ENCODE peak calls at places on chromosomes 16 and 17, in six cellular contexts. P is HCT116, S is HepG2, Q is GM23338, Z is H1, Y is endothelial cell of umbilical vein. U is an unnamed sample.

GRCh38 chr16:1772362-1772907 is at the start of gene EME2:
- DNase-seq in P (no peak), S (peak), Q (no peak), Z (no peak), Y (no peak), U (no peak)

GRCh38 chr17:69898606-69899005 is 176.4 kb upstream of the KCNJ16 start:
- DNase-seq in P (no peak), S (no peak), Q (no peak), Z (no peak), Y (no peak), U (no peak)

GRCh38 chr17:32819035-32819434 is 57.9 kb downstream of the MYO1D start:
- DNase-seq in P (no peak), S (no peak), Q (no peak), Z (no peak), Y (peak), U (no peak)

GRCh38 chr16:10728035-10728462 is 15.6 kb upstream of the NUBP1 start:
- DNase-seq in P (no peak), S (peak), Q (no peak), Z (no peak), Y (no peak), U (no peak)

GRCh38 chr16:2836646-2837508 is 6.8 kb downstream of the ZG16B start:
- DNase-seq in P (no peak), S (no peak), Q (no peak), Z (no peak), Y (no peak), U (no peak)

GRCh38 chr16:20676268-20676828 is 21.1 kb downstream of the ACSM1 start:
- DNase-seq in P (no peak), S (no peak), Q (no peak), Z (no peak), Y (peak), U (no peak)

GRCh38 chr16:48082516-48082915 is 73.3 kb downstream of the ABCC12 start:
- DNase-seq in P (no peak), S (no peak), Q (no peak), Z (no peak), Y (no peak), U (no peak)

GRCh38 chr16:68685685-68686478 is 40.8 kb downstream of the CDH3 start:
- DNase-seq in P (no peak), S (no peak), Q (no peak), Z (no peak), Y (no peak), U (no peak)

GRCh38 chr17:83042522-83043158 is 36.8 kb upstream of the METRNL start:
- DNase-seq in P (no peak), S (no peak), Q (no peak), Z (no peak), Y (no peak), U (no peak)

GRCh38 chr16:4501071-4501478 is 24.9 kb downstream of the HMOX2 start:
- DNase-seq in P (no peak), S (peak), Q (no peak), Z (no peak), Y (peak), U (no peak)

GRCh38 chr17:32298721-32299578 is 33.3 kb downstream of the RHBDL3 start:
- DNase-seq in P (no peak), S (no peak), Q (no peak), Z (no peak), Y (no peak), U (peak)

GRCh38 chr16:278863-279366 is 1.5 kb upstream of the ARHGDIG start:
- DNase-seq in P (no peak), S (peak), Q (peak), Z (no peak), Y (peak), U (peak)

GRCh38 chr16:19781196-19781595 is 63.1 kb downstream of the IQCK start:
- DNase-seq in P (no peak), S (no peak), Q (no peak), Z (peak), Y (no peak), U (no peak)

GRCh38 chr17:66829386-66829864 is 5.5 kb upstream of the CACNG5 start:
- DNase-seq in P (no peak), S (peak), Q (peak), Z (peak), Y (peak), U (no peak)

DNA sequence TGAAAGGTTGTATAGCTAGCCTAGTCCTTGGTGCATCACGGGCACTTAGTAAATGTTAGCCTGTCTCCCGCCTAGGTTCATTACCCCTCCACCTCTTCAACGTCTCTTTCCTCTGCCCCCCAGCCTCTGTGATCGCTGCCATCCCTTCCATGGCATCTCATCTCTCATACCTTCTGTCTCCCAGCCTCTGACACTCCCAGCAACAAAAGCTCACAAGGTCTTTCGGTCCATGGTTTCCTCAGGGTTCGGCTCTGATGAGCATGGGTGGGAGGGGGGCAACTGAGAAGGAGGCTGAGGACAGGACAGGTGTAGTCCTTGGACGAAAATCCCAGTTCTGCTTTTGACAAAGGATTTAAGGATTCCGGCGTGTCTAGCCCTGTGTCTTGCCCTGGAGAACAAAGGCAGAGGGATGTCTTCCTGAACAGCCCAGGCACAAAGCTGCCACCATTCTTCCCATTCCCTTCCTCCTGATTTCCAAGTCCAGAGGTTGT is 16.7 kb downstream of the CCR7 start:
- DNase-seq in P (no peak), S (no peak), Q (no peak), Z (no peak), Y (no peak), U (no peak)
- TF ChIP-seq EZH2 in P (no peak), S (no peak), Q (no peak), Z (no peak), Y (no peak), U (no peak)

DNA sequence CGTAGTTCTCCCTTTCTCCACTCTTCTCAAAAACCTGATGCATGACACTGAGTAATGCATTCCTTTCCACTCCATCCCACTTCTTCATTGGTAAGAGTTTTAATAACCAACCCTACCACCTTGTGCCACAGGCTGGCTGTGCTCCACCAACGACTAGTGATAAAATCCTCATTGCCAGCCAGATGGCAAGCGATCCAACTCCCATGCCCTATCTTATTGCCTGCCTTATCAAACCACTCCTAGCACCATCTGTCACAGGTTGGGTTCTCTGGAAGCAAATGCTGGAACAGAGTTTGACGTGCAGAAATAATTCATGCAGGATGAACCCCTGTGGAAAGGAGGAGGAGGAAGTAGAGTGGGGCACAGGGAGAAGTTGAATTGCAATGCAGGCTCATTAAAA is 99.5 kb downstream of the CHD9NB start:
- DNase-seq in P (no peak), S (no peak), Q (no peak), Z (no peak), Y (no peak), U (no peak)
- TF ChIP-seq POLR2AphosphoS5 in P (no peak), S (no peak), Q (no peak), Z (no peak), Y (no peak), U (no peak)

DNA sequence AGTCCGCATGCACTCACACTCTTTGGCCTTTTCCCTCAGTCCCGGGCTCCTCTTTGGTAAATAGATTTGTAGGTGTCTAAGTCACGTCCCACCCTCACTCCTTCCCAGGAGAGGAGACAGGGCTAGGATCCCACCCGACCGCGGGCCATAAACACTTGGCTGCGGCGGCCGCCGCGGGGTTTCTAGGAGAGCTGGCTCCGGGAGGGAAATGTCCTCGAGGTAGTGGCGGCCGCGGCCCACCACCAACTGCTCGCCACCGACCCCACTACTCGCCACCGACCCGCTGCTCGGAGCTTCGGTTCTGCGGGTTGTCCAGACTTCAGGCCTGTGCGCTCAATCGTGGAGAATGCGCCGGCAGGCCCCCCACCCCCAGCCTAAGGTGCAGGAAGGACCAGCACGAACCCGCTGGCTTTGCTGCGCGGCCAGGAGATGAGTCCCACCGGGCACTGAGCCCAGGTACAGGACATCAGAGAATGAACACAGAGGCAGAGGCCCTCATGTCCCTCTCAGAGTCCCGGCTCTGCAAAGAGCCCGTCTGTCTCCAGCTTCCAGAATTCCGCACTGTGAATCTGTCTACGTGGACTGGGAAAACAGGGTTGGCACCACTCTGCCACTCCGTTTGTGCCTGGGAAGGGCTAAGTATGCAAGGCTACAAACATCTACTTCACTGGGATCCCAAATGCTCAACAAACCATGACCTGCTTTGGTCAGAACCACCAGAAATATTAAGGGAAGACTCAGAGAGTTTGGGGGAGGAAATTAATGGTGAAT is 2.5 kb downstream of the PRAC2 start:
- DNase-seq in P (no peak), S (no peak), Q (no peak), Z (no peak), Y (no peak), U (no peak)
- TF ChIP-seq EZH2 in P (no peak), S (no peak), Q (peak), Z (peak), Y (peak), U (no peak)

DNA sequence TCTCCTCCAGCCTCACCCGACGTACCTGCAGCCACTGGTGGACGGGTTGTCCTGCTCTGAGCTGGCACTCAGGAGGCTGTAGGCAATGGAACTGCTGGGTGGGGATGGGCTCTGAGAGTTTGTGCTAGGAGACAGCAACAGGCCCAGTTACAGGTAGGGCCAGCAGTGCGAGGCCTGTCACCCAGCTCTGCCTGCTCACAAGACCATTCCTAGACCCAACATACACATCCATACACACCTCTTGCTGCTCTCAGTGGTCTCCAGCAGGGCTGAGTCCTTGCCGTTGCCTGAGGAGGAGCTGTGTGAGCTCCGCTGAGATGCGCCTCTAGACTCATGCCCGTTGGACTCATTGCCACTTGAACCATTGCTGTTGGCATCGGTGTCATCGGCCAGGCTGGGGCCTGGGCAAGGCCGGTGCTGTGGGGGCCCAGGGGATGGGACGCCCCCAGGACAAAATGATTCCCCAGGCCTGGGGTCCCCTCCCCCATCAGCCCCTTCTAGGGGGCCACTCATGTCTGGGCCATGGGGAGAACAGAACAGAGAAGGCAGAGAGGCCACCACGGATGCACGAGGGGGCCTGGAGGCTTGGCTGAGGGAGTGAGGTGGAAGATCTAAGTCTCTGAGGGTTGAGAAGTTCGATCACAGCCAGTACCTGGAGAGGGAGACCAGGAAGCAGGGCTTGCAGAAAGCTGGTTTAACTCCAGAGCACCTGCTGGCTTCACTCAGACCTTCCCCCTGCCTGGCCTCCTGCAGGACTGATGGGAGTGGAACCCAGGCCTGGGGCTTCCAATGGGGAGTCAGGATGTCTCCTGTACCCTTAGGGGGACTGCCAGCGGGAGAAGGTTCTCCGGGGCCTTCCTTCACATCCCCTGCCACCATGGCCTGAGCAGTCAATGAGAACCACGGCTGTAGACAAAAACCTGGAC is 1.7 kb downstream of the PER1 start:
- DNase-seq in P (no peak), S (no peak), Q (peak), Z (no peak), Y (no peak), U (no peak)
- TF ChIP-seq POLR2AphosphoS5 in P (no peak), S (no peak), Q (no peak), Z (no peak), Y (no peak), U (no peak)

GRCh38 chr17:50559674-50560184 is 786 bp upstream of the CACNA1G start:
- DNase-seq in P (peak), S (no peak), Q (peak), Z (peak), Y (peak), U (peak)
- TF ChIP-seq EZH2 in P (no peak), S (no peak), Q (no peak), Z (no peak), Y (peak), U (no peak)

GRCh38 chr17:39920218-39921210 is 2.1 kb upstream of the GSDMB start:
- DNase-seq in P (no peak), S (no peak), Q (peak), Z (no peak), Y (no peak), U (no peak)
- TF ChIP-seq POLR2AphosphoS5 in P (no peak), S (peak), Q (no peak), Z (no peak), Y (no peak), U (no peak)

DNA sequence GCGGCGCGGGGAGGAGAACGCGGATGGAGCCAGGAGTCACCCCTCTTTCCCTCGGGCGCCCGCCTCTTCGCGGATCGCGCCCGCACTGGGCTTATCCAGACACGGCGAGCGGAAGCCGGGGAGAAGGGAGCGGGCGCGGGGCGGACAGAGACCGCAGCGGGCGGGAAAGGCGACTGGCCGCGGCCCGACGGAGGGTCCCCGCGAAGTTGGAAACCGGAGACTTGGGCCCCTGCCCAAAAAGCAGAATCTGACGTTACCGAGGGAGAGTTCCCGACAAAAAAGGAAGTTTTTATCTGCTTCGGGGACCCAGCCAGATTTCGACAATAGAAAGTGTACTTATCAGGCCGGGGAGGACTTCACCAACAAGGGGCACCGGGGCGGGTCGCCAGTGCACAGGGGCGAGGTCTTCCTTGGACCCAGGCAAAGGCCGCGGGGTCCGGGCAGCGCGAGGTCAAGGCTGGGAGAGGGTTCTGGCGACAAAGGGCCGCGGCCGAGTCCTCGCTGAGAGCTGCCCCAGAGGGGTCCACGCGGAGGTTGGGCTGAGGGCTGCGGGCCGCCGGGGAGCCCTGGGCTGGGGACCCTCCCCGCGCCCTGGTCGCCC is 512 bp downstream of the ST6GALNAC2 start:
- DNase-seq in P (no peak), S (no peak), Q (peak), Z (peak), Y (no peak), U (no peak)
- TF ChIP-seq EZH2 in P (no peak), S (no peak), Q (peak), Z (peak), Y (peak), U (no peak)

DNA sequence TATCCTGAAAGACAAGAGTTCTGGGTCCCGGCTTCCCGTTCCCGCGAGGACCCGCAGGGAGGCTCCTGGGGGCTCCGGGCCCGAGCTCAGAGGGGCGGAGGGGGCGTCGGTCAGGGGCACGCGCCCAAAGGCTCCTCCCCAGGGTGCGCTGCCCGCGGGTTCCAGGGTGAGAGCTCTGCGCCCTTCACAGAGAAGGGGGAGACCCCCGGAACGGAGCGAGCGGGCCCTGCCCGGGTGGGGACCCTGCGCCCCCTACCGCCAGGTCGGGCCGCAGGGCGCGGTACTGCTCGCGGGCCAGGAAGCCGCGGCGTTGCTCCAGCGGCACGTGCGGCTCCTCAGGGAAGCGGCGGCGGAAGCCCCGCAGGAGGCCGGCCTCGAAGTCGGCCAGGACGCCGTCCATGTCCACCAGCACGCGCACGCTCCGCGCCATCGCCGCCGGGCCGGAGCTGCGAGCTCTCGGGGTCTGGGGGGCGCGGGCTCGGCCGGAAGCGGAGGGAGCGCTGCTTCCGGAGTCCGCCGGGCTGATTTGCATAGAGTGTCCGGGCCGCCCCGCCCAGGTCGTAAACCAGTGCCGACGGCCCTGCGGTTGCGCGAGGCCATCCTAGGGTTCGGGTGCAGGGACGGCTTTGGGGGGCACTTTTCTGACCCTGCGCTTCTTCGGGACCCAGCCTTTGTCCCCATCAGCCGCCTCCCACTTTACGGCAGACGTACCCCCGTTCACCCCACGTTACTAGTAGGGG is at the start of gene NT5C:
- DNase-seq in P (no peak), S (peak), Q (peak), Z (peak), Y (peak), U (no peak)
- TF ChIP-seq POLR2AphosphoS5 in P (peak), S (peak), Q (peak), Z (peak), Y (peak), U (peak)

GRCh38 chr17:8080208-8080798 is 7.2 kb downstream of the ALOX12B start:
- DNase-seq in P (no peak), S (no peak), Q (peak), Z (no peak), Y (no peak), U (no peak)
- TF ChIP-seq EZH2 in P (no peak), S (no peak), Q (peak), Z (no peak), Y (peak), U (no peak)

U was measured in SK-N-MC.